ENCODE peak calls at places on chromosomes 5 and 9, in four cellular contexts. I is PC-3, V is GM23248, G is SK-N-SH. Z is an unnamed sample. For H3F3A, the result is how much of the 10 kb centered on the place peaks cover.

GRCh38 chr9:25396828-25397227 is 281.4 kb downstream of the TUSC1 start:
- DNase-seq in I (no peak), V (no peak), G (no peak), Z (no peak)

GRCh38 chr9:90906316-90907055 is 104.9 kb downstream of the SYK start:
- DNase-seq in I (no peak), V (no peak), G (no peak), Z (no peak)

GRCh38 chr5:8114597-8115266 is 245.8 kb downstream of the MTRR start:
- DNase-seq in I (no peak), V (no peak), G (no peak), Z (no peak)

GRCh38 chr9:132946624-132947295 is 2.3 kb upstream of the TSC1 start:
- DNase-seq in I (no peak), V (peak), G (no peak), Z (peak)

GRCh38 chr5:169164481-169164925 is 136.4 kb downstream of the SLIT3 start:
- DNase-seq in I (peak), V (peak), G (no peak), Z (peak)

GRCh38 chr5:124461857-124462423 is 284.5 kb downstream of the ZNF608 start:
- DNase-seq in I (no peak), V (no peak), G (no peak), Z (peak)

GRCh38 chr5:55104966-55105701 is 2.7 kb downstream of the GZMA start:
- DNase-seq in I (no peak), V (no peak), G (no peak), Z (no peak)

GRCh38 chr5:87541033-87541432 is 128.3 kb upstream of the CCNH start:
- DNase-seq in I (peak), V (peak), G (peak), Z (peak)

GRCh38 chr9:3419892-3420291 is 105.9 kb downstream of the RFX3 start:
- DNase-seq in I (no peak), V (no peak), G (no peak), Z (no peak)

GRCh38 chr9:136343121-136343883 is 16.0 kb downstream of the GPSM1 start:
- DNase-seq in I (no peak), V (no peak), G (no peak), Z (no peak)

GRCh38 chr5:14676320-14676719 is 11.8 kb downstream of the OTULIN start:
- DNase-seq in I (peak), V (peak), G (no peak), Z (no peak)

GRCh38 chr5:9852686-9853085 is 222.5 kb upstream of the TAS2R1 start:
- DNase-seq in I (peak), V (peak), G (no peak), Z (no peak)

GRCh38 chr9:119609277-119609971 is 240.2 kb upstream of the BRINP1 start:
- DNase-seq in I (no peak), V (no peak), G (no peak), Z (no peak)

GRCh38 chr5:173324115-173325001 is 3.9 kb downstream of the STC2 start:
- DNase-seq in I (no peak), V (peak), G (peak), Z (peak)

GRCh38 chr9:127968046-127968445 is 12.7 kb downstream of the EEIG1 start:
- DNase-seq in I (peak), V (peak), G (no peak), Z (no peak)

GRCh38 chr9:124721109-124721850 is 49.8 kb downstream of the NR6A1 start:
- DNase-seq in I (no peak), V (peak), G (no peak), Z (peak)

GRCh38 chr9:121599186-121599871 is 52.1 kb upstream of the DAB2IP start:
- DNase-seq in I (peak), V (peak), G (peak), Z (peak)

GRCh38 chr5:50655067-50655809 is 11.2 kb upstream of the PARP8 start:
- DNase-seq in I (no peak), V (no peak), G (no peak), Z (no peak)

GRCh38 chr5:154603978-154604679 is 126.1 kb upstream of the HAND1 start:
- DNase-seq in I (peak), V (peak), G (peak), Z (peak)

GRCh38 chr5:9069650-9070049 is 476.2 kb downstream of the SEMA5A start:
- DNase-seq in I (no peak), V (no peak), G (no peak), Z (no peak)

GRCh38 chr5:159576902-159577301 is 246.6 kb upstream of the IL12B start:
- DNase-seq in I (no peak), V (no peak), G (no peak), Z (no peak)

GRCh38 chr9:93235278-93235960 is 51.5 kb downstream of the WNK2 start:
- DNase-seq in I (no peak), V (no peak), G (peak), Z (no peak)

GRCh38 chr5:41649659-41650058 is 139.3 kb upstream of the PLCXD3 start:
- DNase-seq in I (peak), V (peak), G (no peak), Z (no peak)

GRCh38 chr5:37838933-37839341 is 904 bp downstream of the GDNF start:
- DNase-seq in I (no peak), V (peak), G (peak), Z (peak)

GRCh38 chr5:147223951-147224791 is 10.7 kb upstream of the STK32A start:
- DNase-seq in I (peak), V (peak), G (peak), Z (peak)

GRCh38 chr9:135641745-135642144 is 2.4 kb upstream of the GLT6D1 start:
- DNase-seq in I (no peak), V (no peak), G (no peak), Z (no peak)

GRCh38 chr5:95647886-95648860 is 1.6 kb downstream of the RFESD start:
- DNase-seq in I (no peak), V (no peak), G (no peak), Z (no peak)

GRCh38 chr5:171152382-171152781 is 156.7 kb upstream of the TLX3 start:
- DNase-seq in I (peak), V (peak), G (peak), Z (peak)

DNA sequence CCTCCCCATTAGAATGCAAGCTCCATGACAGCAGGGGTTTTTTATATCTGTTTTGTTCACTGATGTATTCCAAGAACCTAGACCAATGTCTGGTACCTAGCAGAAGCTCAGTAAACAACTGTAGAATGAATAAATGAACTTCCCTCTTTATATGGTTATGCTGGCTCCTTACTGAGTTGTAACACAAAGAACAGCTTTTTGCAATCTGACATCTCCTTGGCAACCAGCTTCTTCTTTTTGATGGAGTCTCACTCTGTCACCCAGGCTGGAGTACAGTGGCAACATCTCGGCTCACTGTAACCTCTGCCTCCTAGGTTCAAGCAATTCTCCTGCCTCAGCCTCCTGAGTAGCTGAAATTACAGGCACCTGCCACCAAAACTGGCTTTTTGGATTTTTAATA is 13.6 kb downstream of the TRMO start:
- DNase-seq in I (no peak), V (no peak), G (no peak), Z (no peak)
- H3K4me3 ChIP-seq in I (no peak), V (no peak), G (no peak), Z (no peak)

DNA sequence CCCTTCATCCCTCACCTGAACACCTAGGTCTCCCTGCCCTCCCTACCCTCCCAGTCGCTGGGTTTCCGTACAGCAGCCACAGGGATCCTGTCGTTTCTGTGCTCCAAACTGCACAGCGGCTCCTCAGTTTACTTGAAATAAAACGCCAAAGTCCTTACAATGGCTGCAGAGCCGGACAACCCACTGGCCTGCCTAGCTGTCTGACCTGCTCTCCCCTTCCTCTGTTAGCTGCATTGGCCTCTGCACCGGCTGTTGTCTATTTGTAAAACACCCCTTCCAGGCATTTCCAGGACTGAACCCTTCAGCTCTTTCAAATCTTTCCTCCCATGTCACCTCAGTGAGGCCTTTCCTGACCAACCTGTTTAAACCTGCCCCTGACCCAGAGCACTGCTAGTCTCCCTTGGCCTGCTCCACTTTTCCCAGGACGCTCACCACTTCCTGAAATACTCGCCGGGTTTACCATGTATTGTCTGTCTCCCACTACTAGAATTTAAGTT is 9.1 kb upstream of the MGAT1 start:
- DNase-seq in I (no peak), V (no peak), G (no peak), Z (no peak)
- H3F3A ChIP-seq in I (under half), V (under half), G (under half), Z (under half)

DNA sequence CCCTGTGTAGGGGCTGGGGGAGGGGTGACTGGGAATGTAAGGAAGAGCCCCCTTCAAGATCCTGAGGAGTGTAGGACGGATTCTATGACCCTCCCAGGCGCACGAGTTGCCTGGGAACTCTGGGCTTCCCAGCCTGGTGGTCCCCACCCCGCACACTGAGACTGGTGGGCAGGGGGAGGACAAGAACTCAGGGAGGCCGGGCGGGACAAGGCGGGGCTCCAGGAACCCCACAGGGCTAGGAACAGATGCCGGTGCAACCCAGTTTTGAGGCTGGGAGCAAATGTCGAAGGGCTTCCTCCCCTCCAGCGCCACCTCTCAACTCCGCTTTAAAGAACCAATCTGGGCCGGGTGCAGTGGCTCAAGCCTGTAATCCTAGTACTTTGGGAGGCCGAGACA is 1.3 kb upstream of the VDAC1 start:
- DNase-seq in I (no peak), V (no peak), G (no peak), Z (peak)
- H3K27ac ChIP-seq in I (no peak), V (peak), G (peak), Z (no peak)

DNA sequence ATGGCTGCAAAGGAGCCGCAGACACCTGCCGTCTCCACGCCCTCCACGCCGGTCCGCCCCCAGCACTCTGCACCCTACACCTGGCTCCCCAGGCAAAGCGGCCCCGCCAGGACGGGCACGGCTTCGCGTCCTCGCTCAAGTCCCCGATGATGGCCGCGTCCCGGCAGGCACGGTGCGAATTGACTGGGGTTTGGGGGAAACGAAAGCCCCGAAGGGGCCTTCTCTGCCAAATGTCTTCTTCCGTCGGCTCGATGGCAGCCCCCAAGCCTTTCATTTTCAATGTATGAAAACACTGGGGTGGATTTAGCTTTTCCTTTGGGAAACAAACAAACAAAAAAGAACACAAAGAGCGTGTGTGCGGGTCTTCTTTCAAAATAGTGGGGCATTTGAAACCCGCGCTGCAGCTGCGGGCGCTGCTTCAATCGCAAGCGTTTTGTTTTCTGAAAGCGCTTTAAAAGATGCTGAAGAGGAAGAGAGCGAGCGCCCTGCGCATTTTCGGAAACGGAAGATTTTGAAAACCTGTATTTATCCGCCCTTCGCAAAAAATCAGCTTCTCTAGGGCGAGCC is 160.0 kb downstream of the RMI1 start:
- DNase-seq in I (no peak), V (peak), G (no peak), Z (peak)
- H3K4me3 ChIP-seq in I (no peak), V (peak), G (no peak), Z (peak)

GRCh38 chr5:132414634-132415377 is 45.3 kb downstream of the SLC22A5 start:
- DNase-seq in I (peak), V (peak), G (no peak), Z (no peak)
- H3F3A ChIP-seq in I (under half), V (under half), G (under half), Z (under half)

GRCh38 chr5:142600611-142601360 is 85.1 kb downstream of the FGF1 start:
- DNase-seq in I (no peak), V (peak), G (no peak), Z (no peak)

GRCh38 chr5:142601432-142601831 is 84.5 kb downstream of the FGF1 start:
- DNase-seq in I (no peak), V (peak), G (no peak), Z (peak)

GRCh38 chr5:142597546-142598337 is 88.1 kb downstream of the FGF1 start:
- DNase-seq in I (peak), V (peak), G (no peak), Z (peak)

GRCh38 chr5:142598338-142598700 is 87.6 kb downstream of the FGF1 start:
- DNase-seq in I (no peak), V (no peak), G (no peak), Z (no peak)

DNA sequence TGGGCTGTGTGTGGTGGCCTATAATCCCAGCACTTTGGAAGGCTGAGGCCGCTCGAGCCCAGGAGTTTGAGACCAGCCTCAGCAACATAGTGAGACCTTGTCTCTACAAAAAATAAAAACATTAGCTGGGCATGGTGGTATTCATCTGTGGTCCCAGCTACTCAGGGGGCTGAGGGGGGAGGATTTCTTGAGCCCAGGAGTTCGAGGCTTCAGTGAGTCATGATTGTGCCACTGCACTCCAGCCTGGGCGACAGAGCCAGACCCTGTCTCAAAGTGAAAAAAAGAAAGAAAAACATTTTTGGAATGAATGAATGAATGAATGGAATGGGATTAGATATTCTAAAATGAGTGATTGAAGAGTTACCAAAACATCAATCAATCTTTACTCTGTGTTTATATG is 85.8 kb downstream of the FGF1 start:
- DNase-seq in I (no peak), V (no peak), G (no peak), Z (no peak)
- H3K27ac ChIP-seq in I (no peak), V (no peak), G (no peak), Z (no peak)